ENCODE peak calls at places on chromosome 1, in eight cellular contexts. Z is astrocyte, V is Panc1, K is ascending aorta, R is body of pancreas, H is cardiac muscle cell, I is HCT116, U is heart right ventricle. G is an unnamed sample.
A peak's percentile ranks its signal among the peaks of the same experiment; 100 is the strongest.

GRCh38 chr1:156689960-156690672 is 12.9 kb upstream of the NES start:
- DNase-seq in Z (no peak), V (no peak), K (no peak), R (no peak), H (peak; percentile 53), I (no peak), U (no peak), G (no peak)

GRCh38 chr1:24554714-24555113 is 1.2 kb upstream of the NCMAP start:
- DNase-seq in Z (no peak), V (no peak), K (no peak), R (no peak), H (no peak), I (no peak), U (no peak), G (no peak)

GRCh38 chr1:48523541-48523940 is 51.5 kb upstream of the SPATA6 start:
- DNase-seq in Z (no peak), V (no peak), K (no peak), R (no peak), H (no peak), I (no peak), U (no peak), G (no peak)

GRCh38 chr1:11053758-11054137 is 6.1 kb downstream of the SRM start:
- DNase-seq in Z (no peak), V (no peak), K (no peak), R (peak; percentile 54), H (no peak), I (no peak), U (no peak), G (no peak)

GRCh38 chr1:3590951-3591865 is 20.1 kb downstream of the MEGF6 start:
- DNase-seq in Z (no peak), V (no peak), K (no peak), R (no peak), H (no peak), I (no peak), U (no peak), G (no peak)

GRCh38 chr1:190084552-190084951 is 393.1 kb downstream of the BRINP3 start:
- DNase-seq in Z (no peak), V (no peak), K (no peak), R (no peak), H (no peak), I (peak; percentile 4), U (no peak), G (no peak)

GRCh38 chr1:18304151-18304869 is 176.4 kb upstream of the KLHDC7A start:
- DNase-seq in Z (no peak), V (no peak), K (no peak), R (no peak), H (no peak), I (no peak), U (no peak), G (no peak)

GRCh38 chr1:114199017-114199594 is 45.4 kb upstream of the SYT6 start:
- DNase-seq in Z (no peak), V (no peak), K (no peak), R (no peak), H (no peak), I (no peak), U (no peak), G (no peak)

GRCh38 chr1:159881930-159882839 is 17.8 kb downstream of the CFAP45 start:
- DNase-seq in Z (peak; percentile 99), V (peak; percentile 86), K (peak; percentile 76), R (peak; percentile 65), H (peak; percentile 96), I (peak; percentile 96), U (peak; percentile 48), G (peak; percentile 95)

GRCh38 chr1:184210048-184210447 is 158.5 kb downstream of the TSEN15 start:
- DNase-seq in Z (peak; percentile 59), V (no peak), K (no peak), R (no peak), H (peak; percentile 51), I (no peak), U (peak; percentile 11), G (no peak)

GRCh38 chr1:184632415-184633175 is 122.1 kb downstream of the EDEM3 start:
- DNase-seq in Z (no peak), V (no peak), K (no peak), R (peak; percentile 66), H (no peak), I (no peak), U (no peak), G (no peak)

GRCh38 chr1:244865028-244865371 is 657 bp upstream of the HNRNPU start:
- DNase-seq in Z (no peak), V (no peak), K (peak; percentile 68), R (peak; percentile 43), H (no peak), I (no peak), U (peak; percentile 32), G (no peak)

GRCh38 chr1:9960705-9961562 is 17.7 kb downstream of the NMNAT1 start:
- DNase-seq in Z (no peak), V (no peak), K (no peak), R (no peak), H (peak; percentile 2), I (no peak), U (no peak), G (no peak)

GRCh38 chr1:152111515-152111968 is 3.7 kb downstream of the TCHH start:
- DNase-seq in Z (peak; percentile 49), V (no peak), K (no peak), R (no peak), H (peak; percentile 53), I (no peak), U (no peak), G (peak; percentile 63)

GRCh38 chr1:179510038-179510437 is 65.7 kb downstream of the NPHS2 start:
- DNase-seq in Z (no peak), V (no peak), K (no peak), R (no peak), H (no peak), I (no peak), U (no peak), G (no peak)

GRCh38 chr1:27525296-27526271 is 35.6 kb upstream of the WASF2 start:
- DNase-seq in Z (no peak), V (no peak), K (peak; percentile 80), R (no peak), H (peak; percentile 75), I (no peak), U (peak; percentile 89), G (no peak)

GRCh38 chr1:195933816-195934215 is 674.4 kb downstream of the KCNT2 start:
- DNase-seq in Z (no peak), V (no peak), K (no peak), R (no peak), H (no peak), I (no peak), U (no peak), G (no peak)

GRCh38 chr1:24047101-24047459 is 64.9 kb downstream of the MYOM3 start:
- DNase-seq in Z (peak; percentile 63), V (peak; percentile 32), K (peak; percentile 89), R (no peak), H (peak; percentile 69), I (peak; percentile 62), U (peak; percentile 31), G (peak; percentile 56)

GRCh38 chr1:114342376-114342775 is 168.6 kb downstream of the TRIM33 start:
- DNase-seq in Z (no peak), V (no peak), K (no peak), R (no peak), H (no peak), I (no peak), U (no peak), G (no peak)

DNA sequence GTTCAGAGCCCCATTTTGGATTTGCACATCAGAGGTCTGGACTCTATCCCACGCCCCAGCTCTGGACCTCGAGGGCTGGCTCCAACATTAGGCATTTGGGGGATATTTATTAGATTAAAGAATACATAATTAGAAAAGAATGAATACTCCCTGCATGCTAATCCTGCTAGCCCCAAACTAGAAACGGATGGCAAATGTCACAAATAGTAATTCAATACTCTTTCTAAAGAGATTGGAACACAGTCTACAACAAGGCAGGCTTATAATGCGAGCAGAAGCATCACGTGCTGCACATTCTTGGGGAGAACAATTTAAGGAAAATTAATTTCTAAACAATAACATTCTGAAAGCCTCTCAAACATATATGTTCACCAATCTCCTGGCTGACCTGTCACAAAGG is 27.6 kb upstream of the RAP1A start:
- DNase-seq in Z (no peak), V (no peak), K (no peak), R (no peak), H (no peak), I (no peak), U (no peak), G (no peak)
- H3K27ac ChIP-seq in Z (no peak overlapping the region), V (no peak overlapping the region), K (peak overlapping the region; percentile 75), R (no peak overlapping the region), H (peak overlapping the region; percentile 79), I (no peak overlapping the region), U (peak overlapping the region; percentile 89), G (peak overlapping the region; percentile 39)

GRCh38 chr1:208239518-208240381 is 4.4 kb downstream of the PLXNA2 start:
- DNase-seq in Z (peak; percentile 14), V (no peak), K (peak; percentile 62), R (peak; percentile 54), H (no peak), I (no peak), U (no peak), G (no peak)
- H3K4me1 ChIP-seq in Z (peaks cover 26% of the 10 kb centered on the region), V (peaks cover 7% of the 10 kb centered on the region), K (peaks cover 38% of the 10 kb centered on the region), R (peaks cover 80% of the 10 kb centered on the region), H (peaks cover 66% of the 10 kb centered on the region), I (peaks cover 13% of the 10 kb centered on the region), U (peaks cover 26% of the 10 kb centered on the region), G (peaks cover 55% of the 10 kb centered on the region)

DNA sequence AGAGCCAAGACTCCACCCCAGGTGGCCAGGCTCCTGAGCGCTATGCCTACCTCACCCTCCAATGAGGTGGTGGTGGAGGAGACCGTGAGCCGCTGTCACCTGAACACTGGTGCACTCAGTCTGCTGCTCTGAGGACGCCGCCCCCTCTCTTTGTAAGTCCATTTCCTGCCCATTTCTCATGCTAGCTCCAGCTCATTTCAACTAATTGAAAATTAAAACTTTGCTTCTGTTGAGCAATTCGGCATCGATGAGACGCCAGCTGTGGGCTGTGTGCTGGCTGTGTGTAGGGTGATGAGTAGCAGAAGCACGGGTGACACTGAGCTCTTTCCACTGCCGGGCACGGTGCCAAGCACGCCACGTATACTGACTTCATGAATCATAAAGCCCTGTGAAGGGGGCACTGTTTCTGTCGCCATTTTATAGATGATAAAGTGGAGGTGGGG is 11.2 kb downstream of the TNFRSF1B start:
- DNase-seq in Z (peak; percentile 74), V (no peak), K (peak; percentile 87), R (peak; percentile 45), H (peak; percentile 92), I (peak; percentile 35), U (no peak), G (peak; percentile 66)
- H3K27ac ChIP-seq in Z (no peak overlapping the region), V (no peak overlapping the region), K (no peak overlapping the region), R (no peak overlapping the region), H (no peak overlapping the region), I (no peak overlapping the region), U (peak overlapping the region; percentile 57), G (no peak overlapping the region)

DNA sequence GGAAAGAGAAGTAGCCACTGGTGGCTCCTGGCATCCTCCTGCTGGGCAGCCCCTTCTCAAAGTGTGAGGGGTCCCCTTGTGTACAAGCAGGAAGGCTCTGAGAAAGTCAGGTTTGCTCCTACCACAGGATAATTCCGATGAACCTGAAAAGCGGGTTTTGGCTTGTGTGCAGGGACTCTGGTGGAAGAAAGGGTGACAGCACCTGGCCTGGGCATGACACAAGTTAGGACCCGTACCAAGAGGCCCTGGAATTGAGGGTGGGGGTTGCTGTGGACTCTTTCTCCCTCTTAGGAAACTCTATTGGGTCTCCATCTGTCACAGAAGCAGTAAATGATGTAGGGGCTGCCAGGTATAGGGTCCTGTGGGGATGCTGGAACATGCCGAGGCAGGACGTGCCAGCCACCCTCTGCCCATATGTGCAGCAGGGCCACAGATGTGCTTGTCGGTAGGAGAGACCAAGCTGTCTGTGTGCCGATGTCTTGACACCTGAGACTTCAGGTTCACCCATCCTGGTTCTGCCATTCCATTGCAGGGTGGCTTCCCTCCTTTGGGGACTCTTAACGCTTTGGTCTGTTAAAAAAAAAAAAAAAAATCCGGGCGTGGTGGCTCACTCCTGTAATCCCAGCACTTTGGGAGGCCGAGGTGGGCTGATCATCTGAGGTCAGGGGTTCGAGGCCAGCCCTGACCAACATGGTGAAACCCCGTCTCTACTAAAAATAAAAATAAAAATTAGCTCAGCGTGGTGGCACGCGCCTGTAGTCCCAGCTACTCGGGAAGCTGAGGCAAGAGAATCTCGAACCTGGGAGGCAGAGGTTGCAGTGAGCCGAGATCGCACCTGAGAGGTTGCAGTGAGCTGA is 9.8 kb downstream of the C1orf35 start:
- DNase-seq in Z (no peak), V (no peak), K (no peak), R (no peak), H (no peak), I (no peak), U (no peak), G (peak; percentile 39)
- H3K4me1 ChIP-seq in Z (peaks cover 21% of the 10 kb centered on the region), V (peaks cover 25% of the 10 kb centered on the region), K (peaks cover 28% of the 10 kb centered on the region), R (peaks cover 92% of the 10 kb centered on the region), H (peaks cover 12% of the 10 kb centered on the region), I (no peaks in the 10 kb centered on the region), U (peaks cover 27% of the 10 kb centered on the region), G (peaks cover 16% of the 10 kb centered on the region)